ENCODE peak calls at places on chromosomes 1 and 21, in eight cellular contexts. One of them, this sample, is unnamed. For H3K4me1, the result is how much of the 10 kb centered on the place peaks cover.

GRCh38 chr1:2925923-2926322 is 95.3 kb upstream of the ACTRT2 start:
- DNase-seq in HAP-1: no peak
- DNase-seq in gastrocnemius medialis: no peak
- DNase-seq in effector memory CD4-positive, alpha-beta T cell: no peak
- DNase-seq in fibroblast of lung: no peak
- DNase-seq in CD4-positive, alpha-beta memory T cell: no peak
- DNase-seq in left ventricle myocardium inferior: no peak
- DNase-seq in right lobe of liver: no peak
- DNase-seq in this sample: peak

GRCh38 chr1:213122514-213122929 is 71.5 kb downstream of the RPS6KC1 start:
- DNase-seq in right lobe of liver: no peak
- DNase-seq in effector memory CD4-positive, alpha-beta T cell: no peak
- DNase-seq in left ventricle myocardium inferior: no peak
- DNase-seq in CD4-positive, alpha-beta memory T cell: peak
- DNase-seq in HAP-1: peak
- DNase-seq in fibroblast of lung: peak
- DNase-seq in gastrocnemius medialis: no peak
- DNase-seq in this sample: no peak

GRCh38 chr1:234621657-234622335 is 11.8 kb upstream of the IRF2BP2 start:
- DNase-seq in left ventricle myocardium inferior: peak
- DNase-seq in fibroblast of lung: no peak
- DNase-seq in effector memory CD4-positive, alpha-beta T cell: no peak
- DNase-seq in gastrocnemius medialis: no peak
- DNase-seq in right lobe of liver: no peak
- DNase-seq in HAP-1: no peak
- DNase-seq in CD4-positive, alpha-beta memory T cell: no peak
- DNase-seq in this sample: no peak

GRCh38 chr1:160748877-160749269 is 9.8 kb downstream of the SLAMF7 start:
- DNase-seq in gastrocnemius medialis: no peak
- DNase-seq in effector memory CD4-positive, alpha-beta T cell: no peak
- DNase-seq in right lobe of liver: no peak
- DNase-seq in CD4-positive, alpha-beta memory T cell: no peak
- DNase-seq in fibroblast of lung: no peak
- DNase-seq in left ventricle myocardium inferior: no peak
- DNase-seq in HAP-1: no peak
- DNase-seq in this sample: no peak

GRCh38 chr1:31306278-31306677 is 9.4 kb downstream of the ZCCHC17 start:
- DNase-seq in effector memory CD4-positive, alpha-beta T cell: no peak
- DNase-seq in fibroblast of lung: peak
- DNase-seq in right lobe of liver: no peak
- DNase-seq in gastrocnemius medialis: no peak
- DNase-seq in HAP-1: no peak
- DNase-seq in left ventricle myocardium inferior: no peak
- DNase-seq in CD4-positive, alpha-beta memory T cell: no peak
- DNase-seq in this sample: no peak

GRCh38 chr1:31669786-31670582 is 25.3 kb upstream of the PEF1 start:
- DNase-seq in effector memory CD4-positive, alpha-beta T cell: peak
- DNase-seq in CD4-positive, alpha-beta memory T cell: no peak
- DNase-seq in right lobe of liver: peak
- DNase-seq in fibroblast of lung: peak
- DNase-seq in left ventricle myocardium inferior: peak
- DNase-seq in gastrocnemius medialis: peak
- DNase-seq in HAP-1: no peak
- DNase-seq in this sample: peak

GRCh38 chr1:27671964-27672749 is at the start of gene IFI6:
- DNase-seq in fibroblast of lung: peak
- DNase-seq in CD4-positive, alpha-beta memory T cell: peak
- DNase-seq in right lobe of liver: peak
- DNase-seq in left ventricle myocardium inferior: peak
- DNase-seq in gastrocnemius medialis: peak
- DNase-seq in HAP-1: peak
- DNase-seq in effector memory CD4-positive, alpha-beta T cell: peak
- DNase-seq in this sample: peak

GRCh38 chr1:17010601-17011438 is 908 bp downstream of the ATP13A2 start:
- DNase-seq in gastrocnemius medialis: peak
- DNase-seq in right lobe of liver: peak
- DNase-seq in CD4-positive, alpha-beta memory T cell: no peak
- DNase-seq in effector memory CD4-positive, alpha-beta T cell: peak
- DNase-seq in fibroblast of lung: peak
- DNase-seq in left ventricle myocardium inferior: peak
- DNase-seq in HAP-1: no peak
- DNase-seq in this sample: no peak

GRCh38 chr1:158020877-158021630 is 27.6 kb downstream of the KIRREL1 start:
- DNase-seq in HAP-1: no peak
- DNase-seq in left ventricle myocardium inferior: no peak
- DNase-seq in gastrocnemius medialis: no peak
- DNase-seq in fibroblast of lung: no peak
- DNase-seq in right lobe of liver: no peak
- DNase-seq in CD4-positive, alpha-beta memory T cell: no peak
- DNase-seq in effector memory CD4-positive, alpha-beta T cell: no peak
- DNase-seq in this sample: no peak

GRCh38 chr1:63615809-63616420 is 22.7 kb downstream of the PGM1 start:
- DNase-seq in HAP-1: peak
- DNase-seq in gastrocnemius medialis: peak
- DNase-seq in left ventricle myocardium inferior: no peak
- DNase-seq in CD4-positive, alpha-beta memory T cell: peak
- DNase-seq in fibroblast of lung: peak
- DNase-seq in effector memory CD4-positive, alpha-beta T cell: peak
- DNase-seq in right lobe of liver: peak
- DNase-seq in this sample: no peak

GRCh38 chr1:234544094-234544579 is 65.2 kb upstream of the TARBP1 start:
- DNase-seq in gastrocnemius medialis: peak
- DNase-seq in CD4-positive, alpha-beta memory T cell: peak
- DNase-seq in right lobe of liver: no peak
- DNase-seq in HAP-1: peak
- DNase-seq in left ventricle myocardium inferior: peak
- DNase-seq in fibroblast of lung: peak
- DNase-seq in effector memory CD4-positive, alpha-beta T cell: peak
- DNase-seq in this sample: peak

GRCh38 chr1:183235503-183235902 is 49.4 kb downstream of the LAMC2 start:
- DNase-seq in effector memory CD4-positive, alpha-beta T cell: no peak
- DNase-seq in left ventricle myocardium inferior: no peak
- DNase-seq in CD4-positive, alpha-beta memory T cell: no peak
- DNase-seq in gastrocnemius medialis: no peak
- DNase-seq in fibroblast of lung: no peak
- DNase-seq in HAP-1: no peak
- DNase-seq in right lobe of liver: no peak
- DNase-seq in this sample: no peak

GRCh38 chr21:26834181-26834945 is 10.8 kb downstream of the ADAMTS1 start:
- DNase-seq in effector memory CD4-positive, alpha-beta T cell: no peak
- DNase-seq in left ventricle myocardium inferior: no peak
- DNase-seq in HAP-1: no peak
- DNase-seq in right lobe of liver: no peak
- DNase-seq in gastrocnemius medialis: no peak
- DNase-seq in fibroblast of lung: peak
- DNase-seq in CD4-positive, alpha-beta memory T cell: no peak
- DNase-seq in this sample: no peak

GRCh38 chr1:1631793-1632420 is at the start of gene MMP23B:
- DNase-seq in CD4-positive, alpha-beta memory T cell: no peak
- DNase-seq in effector memory CD4-positive, alpha-beta T cell: no peak
- DNase-seq in fibroblast of lung: peak
- DNase-seq in HAP-1: no peak
- DNase-seq in left ventricle myocardium inferior: peak
- DNase-seq in gastrocnemius medialis: no peak
- DNase-seq in right lobe of liver: peak
- DNase-seq in this sample: peak

GRCh38 chr21:27505516-27505915 is 538.6 kb upstream of the ADAMTS5 start:
- DNase-seq in gastrocnemius medialis: no peak
- DNase-seq in right lobe of liver: no peak
- DNase-seq in HAP-1: no peak
- DNase-seq in CD4-positive, alpha-beta memory T cell: no peak
- DNase-seq in fibroblast of lung: peak
- DNase-seq in effector memory CD4-positive, alpha-beta T cell: no peak
- DNase-seq in left ventricle myocardium inferior: no peak
- DNase-seq in this sample: no peak

GRCh38 chr1:211737115-211738035 is 62.0 kb upstream of the NEK2 start:
- DNase-seq in gastrocnemius medialis: no peak
- DNase-seq in right lobe of liver: no peak
- DNase-seq in left ventricle myocardium inferior: no peak
- DNase-seq in CD4-positive, alpha-beta memory T cell: no peak
- DNase-seq in HAP-1: no peak
- DNase-seq in effector memory CD4-positive, alpha-beta T cell: no peak
- DNase-seq in fibroblast of lung: no peak
- DNase-seq in this sample: no peak

GRCh38 chr21:36859744-36860501 is 106.5 kb downstream of the HLCS start:
- DNase-seq in HAP-1: peak
- DNase-seq in effector memory CD4-positive, alpha-beta T cell: no peak
- DNase-seq in gastrocnemius medialis: peak
- DNase-seq in right lobe of liver: peak
- DNase-seq in fibroblast of lung: peak
- DNase-seq in left ventricle myocardium inferior: peak
- DNase-seq in CD4-positive, alpha-beta memory T cell: no peak
- DNase-seq in this sample: peak

GRCh38 chr1:89721351-89721750 is 88.4 kb downstream of the LRRC8C start:
- DNase-seq in right lobe of liver: no peak
- DNase-seq in CD4-positive, alpha-beta memory T cell: peak
- DNase-seq in fibroblast of lung: peak
- DNase-seq in effector memory CD4-positive, alpha-beta T cell: peak
- DNase-seq in gastrocnemius medialis: no peak
- DNase-seq in HAP-1: no peak
- DNase-seq in left ventricle myocardium inferior: no peak
- DNase-seq in this sample: no peak

GRCh38 chr1:89723144-89723543 is 90.2 kb downstream of the LRRC8C start:
- DNase-seq in fibroblast of lung: no peak
- DNase-seq in CD4-positive, alpha-beta memory T cell: no peak
- DNase-seq in gastrocnemius medialis: no peak
- DNase-seq in right lobe of liver: no peak
- DNase-seq in HAP-1: no peak
- DNase-seq in left ventricle myocardium inferior: no peak
- DNase-seq in effector memory CD4-positive, alpha-beta T cell: no peak
- DNase-seq in this sample: no peak

GRCh38 chr1:89715677-89716076 is 82.8 kb downstream of the LRRC8C start:
- DNase-seq in CD4-positive, alpha-beta memory T cell: no peak
- DNase-seq in fibroblast of lung: no peak
- DNase-seq in gastrocnemius medialis: no peak
- DNase-seq in left ventricle myocardium inferior: no peak
- DNase-seq in HAP-1: no peak
- DNase-seq in effector memory CD4-positive, alpha-beta T cell: no peak
- DNase-seq in right lobe of liver: no peak
- DNase-seq in this sample: no peak

GRCh38 chr1:89720839-89721238 is 87.9 kb downstream of the LRRC8C start:
- DNase-seq in left ventricle myocardium inferior: no peak
- DNase-seq in fibroblast of lung: no peak
- DNase-seq in CD4-positive, alpha-beta memory T cell: no peak
- DNase-seq in gastrocnemius medialis: no peak
- DNase-seq in HAP-1: no peak
- DNase-seq in effector memory CD4-positive, alpha-beta T cell: no peak
- DNase-seq in right lobe of liver: no peak
- DNase-seq in this sample: no peak

GRCh38 chr1:89719502-89720306 is 86.8 kb downstream of the LRRC8C start:
- DNase-seq in left ventricle myocardium inferior: no peak
- DNase-seq in effector memory CD4-positive, alpha-beta T cell: no peak
- DNase-seq in HAP-1: peak
- DNase-seq in CD4-positive, alpha-beta memory T cell: peak
- DNase-seq in gastrocnemius medialis: no peak
- DNase-seq in fibroblast of lung: peak
- DNase-seq in right lobe of liver: no peak
- DNase-seq in this sample: no peak
- H3K4me3 ChIP-seq in left ventricle myocardium inferior: no peak
- H3K4me3 ChIP-seq in effector memory CD4-positive, alpha-beta T cell: no peak
- H3K4me3 ChIP-seq in HAP-1: no peak
- H3K4me3 ChIP-seq in CD4-positive, alpha-beta memory T cell: no peak
- H3K4me3 ChIP-seq in gastrocnemius medialis: no peak
- H3K4me3 ChIP-seq in fibroblast of lung: peak
- H3K4me3 ChIP-seq in right lobe of liver: no peak
- H3K4me3 ChIP-seq in this sample: no peak

GRCh38 chr1:72526926-72527325 is 244.6 kb upstream of the NEGR1 start:
- DNase-seq in right lobe of liver: no peak
- DNase-seq in gastrocnemius medialis: no peak
- DNase-seq in CD4-positive, alpha-beta memory T cell: no peak
- DNase-seq in left ventricle myocardium inferior: no peak
- DNase-seq in fibroblast of lung: no peak
- DNase-seq in HAP-1: no peak
- DNase-seq in effector memory CD4-positive, alpha-beta T cell: no peak
- DNase-seq in this sample: no peak
- H3K4me1 ChIP-seq in right lobe of liver: under half
- H3K4me1 ChIP-seq in gastrocnemius medialis: under half
- H3K4me1 ChIP-seq in CD4-positive, alpha-beta memory T cell: under half
- H3K4me1 ChIP-seq in left ventricle myocardium inferior: under half
- H3K4me1 ChIP-seq in fibroblast of lung: under half
- H3K4me1 ChIP-seq in HAP-1: under half
- H3K4me1 ChIP-seq in effector memory CD4-positive, alpha-beta T cell: under half
- H3K4me1 ChIP-seq in this sample: under half

GRCh38 chr1:205591522-205592351 is 40.1 kb downstream of the ELK4 start:
- DNase-seq in effector memory CD4-positive, alpha-beta T cell: peak
- DNase-seq in CD4-positive, alpha-beta memory T cell: peak
- DNase-seq in right lobe of liver: peak
- DNase-seq in HAP-1: peak
- DNase-seq in fibroblast of lung: peak
- DNase-seq in left ventricle myocardium inferior: peak
- DNase-seq in gastrocnemius medialis: peak
- DNase-seq in this sample: peak
- H3K4me3 ChIP-seq in effector memory CD4-positive, alpha-beta T cell: peak
- H3K4me3 ChIP-seq in CD4-positive, alpha-beta memory T cell: no peak
- H3K4me3 ChIP-seq in right lobe of liver: peak
- H3K4me3 ChIP-seq in HAP-1: peak
- H3K4me3 ChIP-seq in fibroblast of lung: peak
- H3K4me3 ChIP-seq in left ventricle myocardium inferior: peak
- H3K4me3 ChIP-seq in gastrocnemius medialis: peak
- H3K4me3 ChIP-seq in this sample: peak

GRCh38 chr1:214449371-214449770 is 102.0 kb downstream of the PTPN14 start:
- DNase-seq in gastrocnemius medialis: no peak
- DNase-seq in HAP-1: no peak
- DNase-seq in CD4-positive, alpha-beta memory T cell: no peak
- DNase-seq in fibroblast of lung: no peak
- DNase-seq in left ventricle myocardium inferior: no peak
- DNase-seq in effector memory CD4-positive, alpha-beta T cell: no peak
- DNase-seq in right lobe of liver: no peak
- DNase-seq in this sample: no peak

GRCh38 chr1:214445846-214446614 is 105.4 kb downstream of the PTPN14 start:
- DNase-seq in left ventricle myocardium inferior: no peak
- DNase-seq in gastrocnemius medialis: no peak
- DNase-seq in effector memory CD4-positive, alpha-beta T cell: no peak
- DNase-seq in HAP-1: peak
- DNase-seq in right lobe of liver: no peak
- DNase-seq in CD4-positive, alpha-beta memory T cell: no peak
- DNase-seq in fibroblast of lung: peak
- DNase-seq in this sample: no peak

GRCh38 chr1:214446772-214447556 is 104.4 kb downstream of the PTPN14 start:
- DNase-seq in gastrocnemius medialis: no peak
- DNase-seq in CD4-positive, alpha-beta memory T cell: no peak
- DNase-seq in fibroblast of lung: peak
- DNase-seq in left ventricle myocardium inferior: no peak
- DNase-seq in right lobe of liver: no peak
- DNase-seq in effector memory CD4-positive, alpha-beta T cell: no peak
- DNase-seq in HAP-1: peak
- DNase-seq in this sample: no peak

GRCh38 chr1:214448536-214448935 is 102.9 kb downstream of the PTPN14 start:
- DNase-seq in gastrocnemius medialis: no peak
- DNase-seq in left ventricle myocardium inferior: no peak
- DNase-seq in fibroblast of lung: no peak
- DNase-seq in right lobe of liver: no peak
- DNase-seq in CD4-positive, alpha-beta memory T cell: no peak
- DNase-seq in HAP-1: no peak
- DNase-seq in effector memory CD4-positive, alpha-beta T cell: no peak
- DNase-seq in this sample: no peak

DNA sequence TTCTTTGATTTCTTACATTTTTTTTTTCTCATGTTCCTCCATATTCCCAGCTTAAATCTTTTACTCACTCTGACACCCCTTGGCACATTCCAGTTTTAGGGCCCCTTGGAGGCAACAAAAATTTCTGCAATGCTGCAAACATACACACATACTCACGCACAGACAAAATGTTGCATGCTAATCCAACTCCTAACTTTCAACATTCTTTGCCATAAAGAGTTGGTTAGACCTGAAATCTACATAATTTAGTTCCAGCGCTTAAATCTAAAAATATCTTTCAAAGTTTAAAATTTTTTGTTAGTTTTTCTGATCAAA is 103.9 kb downstream of the PTPN14 start:
- DNase-seq in gastrocnemius medialis: no peak
- DNase-seq in CD4-positive, alpha-beta memory T cell: no peak
- DNase-seq in HAP-1: no peak
- DNase-seq in right lobe of liver: no peak
- DNase-seq in effector memory CD4-positive, alpha-beta T cell: no peak
- DNase-seq in left ventricle myocardium inferior: no peak
- DNase-seq in fibroblast of lung: peak
- DNase-seq in this sample: no peak
- H3K4me1 ChIP-seq in gastrocnemius medialis: half or more
- H3K4me1 ChIP-seq in CD4-positive, alpha-beta memory T cell: under half
- H3K4me1 ChIP-seq in HAP-1: under half
- H3K4me1 ChIP-seq in right lobe of liver: under half
- H3K4me1 ChIP-seq in effector memory CD4-positive, alpha-beta T cell: under half
- H3K4me1 ChIP-seq in left ventricle myocardium inferior: under half
- H3K4me1 ChIP-seq in fibroblast of lung: under half
- H3K4me1 ChIP-seq in this sample: under half

This sample was measured in tibial artery.